ENCODE peak calls at places on chromosome 5, in nine cellular contexts. V is endodermal cell, T is left lung, D is A549, H is lower leg skin, K is Panc1, F is HFF-Myc, B is endothelial cell of umbilical vein, G is mesendoderm. S is an unnamed sample.
A peak's percentile ranks its signal among the peaks of the same experiment; 100 is the strongest.

GRCh38 chr5:115842089-115842881 is 550 bp downstream of the AP3S1 start:
- DNase-seq in V (no peak), T (no peak), D (peak; percentile 79), H (no peak), K (no peak), F (no peak), B (no peak), G (no peak), S (no peak)

GRCh38 chr5:110880413-110880812 is 141.6 kb downstream of the SLC25A46 start:
- DNase-seq in V (no peak), T (no peak), D (no peak), H (peak; percentile 43), K (no peak), F (peak; percentile 75), B (no peak), G (no peak), S (peak; percentile 94)

GRCh38 chr5:117590944-117591343 is 1016.3 kb upstream of the SEMA6A start:
- DNase-seq in V (no peak), T (no peak), D (no peak), H (no peak), K (no peak), F (no peak), B (no peak), G (peak; percentile 56), S (no peak)

GRCh38 chr5:172453206-172453985 is 929 bp downstream of the SH3PXD2B start:
- DNase-seq in V (peak; percentile 89), T (no peak), D (peak; percentile 75), H (no peak), K (no peak), F (no peak), B (peak; percentile 36), G (peak; percentile 92), S (peak; percentile 59)

GRCh38 chr5:8508196-8508595 is 639.2 kb downstream of the MTRR start:
- DNase-seq in V (no peak), T (no peak), D (no peak), H (no peak), K (no peak), F (no peak), B (no peak), G (no peak), S (peak; percentile 65)

GRCh38 chr5:149902177-149902576 is 42.4 kb downstream of the PDE6A start:
- DNase-seq in V (no peak), T (no peak), D (peak; percentile 21), H (no peak), K (no peak), F (no peak), B (peak; percentile 19), G (peak; percentile 51), S (no peak)

GRCh38 chr5:79851694-79852006 is 139.4 kb downstream of the MTX3 start:
- DNase-seq in V (no peak), T (no peak), D (no peak), H (no peak), K (no peak), F (no peak), B (no peak), G (no peak), S (no peak)

GRCh38 chr5:40813698-40814281 is 15.6 kb upstream of the PRKAA1 start:
- DNase-seq in V (no peak), T (no peak), D (no peak), H (no peak), K (no peak), F (no peak), B (no peak), G (no peak), S (no peak)

GRCh38 chr5:135823799-135824366 is 10.6 kb upstream of the SLC25A48 start:
- DNase-seq in V (peak; percentile 34), T (no peak), D (no peak), H (no peak), K (no peak), F (no peak), B (no peak), G (no peak), S (no peak)

GRCh38 chr5:87300744-87301143 is 33.1 kb downstream of the RASA1 start:
- DNase-seq in V (no peak), T (no peak), D (peak; percentile 82), H (no peak), K (peak; percentile 92), F (peak; percentile 85), B (peak; percentile 83), G (peak; percentile 62), S (peak; percentile 94)

GRCh38 chr5:169742773-169743296 is 105.8 kb downstream of the DOCK2 start:
- DNase-seq in V (no peak), T (no peak), D (no peak), H (no peak), K (no peak), F (peak; percentile 45), B (no peak), G (no peak), S (peak; percentile 86)

GRCh38 chr5:157284458-157285212 is 18.7 kb downstream of the CYFIP2 start:
- DNase-seq in V (no peak), T (no peak), D (no peak), H (no peak), K (no peak), F (no peak), B (no peak), G (no peak), S (no peak)

GRCh38 chr5:21688655-21689054 is 1164.5 kb downstream of the CDH12 start:
- DNase-seq in V (no peak), T (no peak), D (no peak), H (no peak), K (no peak), F (no peak), B (no peak), G (no peak), S (peak; percentile 8)

GRCh38 chr5:88743231-88743879 is 139.6 kb downstream of the MEF2C start:
- DNase-seq in V (no peak), T (no peak), D (peak; percentile 59), H (no peak), K (no peak), F (no peak), B (peak; percentile 50), G (peak; percentile 13), S (peak; percentile 39)

GRCh38 chr5:177371705-177372533 is 12.3 kb upstream of the SLC34A1 start:
- DNase-seq in V (peak; percentile 43), T (no peak), D (no peak), H (no peak), K (no peak), F (no peak), B (no peak), G (no peak), S (no peak)
- H3K4me3 ChIP-seq in V (peak overlapping the region; percentile 84), T (no peak overlapping the region), D (peak overlapping the region; percentile 48), H (no peak overlapping the region), K (peak overlapping the region; percentile 51), F (no peak overlapping the region), B (no peak overlapping the region), G (no peak overlapping the region), S (no peak overlapping the region)

GRCh38 chr5:106675674-106676073 is 995.1 kb downstream of the EFNA5 start:
- DNase-seq in V (no peak), T (no peak), D (no peak), H (no peak), K (no peak), F (no peak), B (no peak), G (no peak), S (no peak)
- H3K4me3 ChIP-seq in V (no peak overlapping the region), T (no peak overlapping the region), D (no peak overlapping the region), H (no peak overlapping the region), K (no peak overlapping the region), F (no peak overlapping the region), B (no peak overlapping the region), G (no peak overlapping the region), S (no peak overlapping the region)

DNA sequence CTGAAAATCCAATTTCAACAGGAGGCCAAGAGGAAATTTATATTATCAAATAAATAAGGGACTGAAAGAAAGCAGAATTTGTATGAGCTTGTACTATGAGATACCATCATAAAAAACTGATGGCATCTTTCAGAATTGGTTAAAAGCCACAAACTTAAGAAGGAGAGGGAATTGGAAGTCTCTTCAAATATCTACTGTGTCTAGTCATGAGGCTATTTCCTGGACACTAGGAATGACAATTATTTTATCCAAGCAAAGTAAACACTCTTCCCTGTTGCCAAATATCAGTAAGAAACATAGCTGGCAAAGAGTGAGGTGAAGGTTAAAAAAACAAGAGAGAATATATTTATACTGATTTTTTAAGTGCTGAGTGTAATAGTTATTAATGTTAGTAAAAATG is 101.5 kb upstream of the ARRDC3 start:
- DNase-seq in V (no peak), T (no peak), D (peak; percentile 6), H (no peak), K (no peak), F (no peak), B (no peak), G (no peak), S (peak; percentile 9)
- H3K4me3 ChIP-seq in V (no peak overlapping the region), T (no peak overlapping the region), D (no peak overlapping the region), H (no peak overlapping the region), K (no peak overlapping the region), F (no peak overlapping the region), B (no peak overlapping the region), G (no peak overlapping the region), S (no peak overlapping the region)

GRCh38 chr5:60806591-60807243 is 37.4 kb downstream of the ELOVL7 start:
- DNase-seq in V (peak; percentile 57), T (no peak), D (no peak), H (no peak), K (no peak), F (no peak), B (no peak), G (no peak), S (no peak)
- H3K4me3 ChIP-seq in V (no peak overlapping the region), T (no peak overlapping the region), D (no peak overlapping the region), H (no peak overlapping the region), K (no peak overlapping the region), F (no peak overlapping the region), B (no peak overlapping the region), G (no peak overlapping the region), S (no peak overlapping the region)

GRCh38 chr5:33788922-33789321 is 102.9 kb downstream of the ADAMTS12 start:
- DNase-seq in V (no peak), T (no peak), D (peak; percentile 13), H (no peak), K (no peak), F (peak; percentile 93), B (no peak), G (no peak), S (peak; percentile 98)
- H3K4me3 ChIP-seq in V (no peak overlapping the region), T (no peak overlapping the region), D (no peak overlapping the region), H (no peak overlapping the region), K (no peak overlapping the region), F (no peak overlapping the region), B (no peak overlapping the region), G (no peak overlapping the region), S (no peak overlapping the region)

GRCh38 chr5:4874097-4874496 is 266.0 kb upstream of the ADAMTS16 start:
- DNase-seq in V (no peak), T (no peak), D (no peak), H (no peak), K (no peak), F (no peak), B (no peak), G (no peak), S (no peak)
- H3K4me3 ChIP-seq in V (no peak overlapping the region), T (no peak overlapping the region), D (no peak overlapping the region), H (no peak overlapping the region), K (no peak overlapping the region), F (no peak overlapping the region), B (no peak overlapping the region), G (no peak overlapping the region), S (no peak overlapping the region)

GRCh38 chr5:133423618-133424282 is 188.6 kb downstream of the FSTL4 start:
- DNase-seq in V (peak; percentile 95), T (peak; percentile 92), D (peak; percentile 53), H (peak; percentile 31), K (peak; percentile 48), F (peak; percentile 14), B (peak; percentile 54), G (peak; percentile 69), S (peak; percentile 21)
- H3K4me3 ChIP-seq in V (no peak overlapping the region), T (no peak overlapping the region), D (no peak overlapping the region), H (no peak overlapping the region), K (no peak overlapping the region), F (no peak overlapping the region), B (no peak overlapping the region), G (no peak overlapping the region), S (no peak overlapping the region)